ENCODE peak calls at places on chromosomes 1 and 21, in six cellular contexts. S is iPS-NIHi11, V is EL, F is amniotic stem cell, H is T-cell, Q is fibroblast of the aortic adventitia. W is an unnamed sample.

GRCh38 chr1:37398096-37398495 is 76.3 kb upstream of the ZC3H12A start:
- DNase-seq in S (no peak), H (no peak), F (no peak), Q (no peak), V (no peak), W (no peak)

GRCh38 chr1:43970502-43970901 is 692 bp downstream of the DPH2 start:
- DNase-seq in H (no peak), S (no peak), F (no peak), Q (no peak), V (no peak), W (no peak)

GRCh38 chr1:201900476-201900875 is 11.8 kb downstream of the SHISA4 start:
- DNase-seq in H (no peak), S (no peak), V (no peak), F (no peak), Q (no peak), W (no peak)

GRCh38 chr1:3349161-3349967 is 105.1 kb upstream of the ARHGEF16 start:
- DNase-seq in F (no peak), H (no peak), Q (peak), S (peak), V (no peak), W (no peak)

GRCh38 chr1:21706151-21706835 is 37.1 kb upstream of the RAP1GAP start:
- DNase-seq in H (no peak), F (no peak), Q (peak), S (peak), V (no peak), W (no peak)

GRCh38 chr1:197908695-197909336 is 6.4 kb downstream of the C1orf53 start:
- DNase-seq in F (no peak), S (no peak), V (peak), H (no peak), Q (peak), W (no peak)

GRCh38 chr1:101262601-101263348 is 26.0 kb downstream of the S1PR1 start:
- DNase-seq in S (no peak), F (no peak), V (no peak), Q (no peak), H (no peak), W (no peak)

GRCh38 chr1:45335732-45336365 is 4.1 kb upstream of the TOE1 start:
- DNase-seq in V (no peak), F (no peak), S (no peak), Q (no peak), H (no peak), W (no peak)

GRCh38 chr21:33394260-33394659 is 9.0 kb upstream of the IFNGR2 start:
- DNase-seq in Q (no peak), H (peak), S (no peak), F (no peak), V (no peak), W (no peak)

GRCh38 chr1:54857066-54857660 is 29.8 kb downstream of the DHCR24 start:
- DNase-seq in F (no peak), V (no peak), S (no peak), Q (peak), H (no peak), W (no peak)

GRCh38 chr1:198107041-198107440 is 49.8 kb upstream of the NEK7 start:
- DNase-seq in V (peak), H (no peak), S (no peak), Q (peak), F (no peak), W (no peak)

GRCh38 chr1:54995835-54996234 is 2.9 kb upstream of the BSND start:
- DNase-seq in V (no peak), Q (no peak), S (no peak), F (no peak), H (peak), W (no peak)

GRCh38 chr1:99083338-99083737 is 78.7 kb upstream of the PLPPR5 start:
- DNase-seq in V (no peak), F (no peak), H (no peak), Q (no peak), S (no peak), W (no peak)

GRCh38 chr1:55326496-55326895 is 111.3 kb upstream of the USP24 start:
- DNase-seq in H (no peak), S (no peak), V (no peak), F (no peak), Q (no peak), W (no peak)

GRCh38 chr21:33211305-33211704 is 18.4 kb upstream of the IFNAR2 start:
- DNase-seq in H (no peak), Q (no peak), V (no peak), S (no peak), F (no peak), W (no peak)

GRCh38 chr1:147620543-147620942 is 49.8 kb downstream of the ACP6 start:
- DNase-seq in F (no peak), S (no peak), H (no peak), V (peak), Q (no peak), W (no peak)

GRCh38 chr1:229572286-229572685 is 13.8 kb upstream of the ABCB10 start:
- DNase-seq in F (no peak), H (no peak), V (no peak), Q (no peak), S (no peak), W (no peak)

GRCh38 chr21:26956216-26956615 is 10.7 kb downstream of the ADAMTS5 start:
- DNase-seq in H (no peak), V (no peak), S (no peak), Q (no peak), F (no peak), W (no peak)

GRCh38 chr1:234234199-234234598 is 139.1 kb upstream of the COA6 start:
- DNase-seq in F (no peak), H (no peak), S (no peak), V (no peak), Q (no peak), W (no peak)

GRCh38 chr1:212414328-212415106 is at the start of gene PACC1:
- DNase-seq in F (peak), Q (peak), H (peak), V (peak), S (peak), W (peak)

GRCh38 chr21:45080232-45080631 is 5.9 kb downstream of the ADARB1 start:
- DNase-seq in Q (no peak), S (no peak), F (no peak), V (no peak), H (no peak), W (no peak)

GRCh38 chr1:230067871-230068814 is 1.1 kb downstream of the GALNT2 start:
- DNase-seq in F (no peak), V (peak), Q (no peak), H (no peak), S (peak), W (no peak)